ENCODE peak calls at places on chromosomes 11 and 22, in eight cellular contexts. B is fibroblast of the aortic adventitia, E is sigmoid colon, L is hepatocyte, P is mucosa of descending colon, Y is lower lobe of right lung, S is brain microvascular endothelial cell, C is A549. F is an unnamed sample.

GRCh38 chr11:35362571-35362980 is 56.8 kb downstream of the SLC1A2 start:
- DNase-seq in P (no peak), Y (no peak), S (no peak), B (peak), E (no peak), L (no peak), C (no peak), F (no peak)

GRCh38 chr11:19316434-19316833 is 75.7 kb upstream of the E2F8 start:
- DNase-seq in E (peak), Y (no peak), P (no peak), B (peak), S (no peak), L (peak), C (no peak), F (peak)

GRCh38 chr11:68270334-68271022 is 1.3 kb downstream of the C11orf24 start:
- DNase-seq in L (peak), S (no peak), C (no peak), Y (no peak), P (peak), B (no peak), E (no peak), F (no peak)

GRCh38 chr11:62143727-62144126 is 19.9 kb downstream of the INCENP start:
- DNase-seq in E (no peak), L (no peak), S (no peak), B (no peak), C (no peak), P (no peak), Y (peak), F (no peak)

GRCh38 chr22:24379536-24379935 is 47.9 kb upstream of the ADORA2A start:
- DNase-seq in E (no peak), B (no peak), L (no peak), Y (no peak), S (no peak), C (no peak), P (no peak), F (no peak)

GRCh38 chr11:115477410-115477809 is 26.8 kb downstream of the CADM1 start:
- DNase-seq in E (no peak), B (no peak), L (no peak), S (no peak), P (no peak), Y (no peak), C (no peak), F (no peak)

GRCh38 chr11:128086794-128087193 is 500.6 kb downstream of the ETS1 start:
- DNase-seq in P (no peak), E (no peak), Y (no peak), S (no peak), C (no peak), B (no peak), L (no peak), F (no peak)

GRCh38 chr11:116239247-116239646 is 533.5 kb downstream of the BUD13 start:
- DNase-seq in S (no peak), C (no peak), P (no peak), E (no peak), Y (no peak), L (no peak), B (no peak), F (no peak)

GRCh38 chr11:111230122-111230465 is 15.4 kb upstream of the POU2AF2 start:
- DNase-seq in Y (no peak), L (no peak), P (peak), C (no peak), S (no peak), B (no peak), E (no peak), F (no peak)

GRCh38 chr22:23431337-23432072 is 148.6 kb downstream of the IGLL1 start:
- DNase-seq in C (peak), E (no peak), L (peak), B (no peak), Y (no peak), P (no peak), S (peak), F (peak)

GRCh38 chr11:45092901-45093760 is 53.3 kb upstream of the PRDM11 start:
- DNase-seq in S (peak), Y (no peak), B (peak), L (no peak), E (no peak), P (no peak), C (no peak), F (peak)

GRCh38 chr11:2444301-2445106 is at the start of the genes KCNQ1 and TRPM5:
- DNase-seq in S (no peak), E (no peak), Y (peak), C (peak), L (peak), B (no peak), P (peak), F (no peak)

GRCh38 chr22:32518848-32519247 is 44.2 kb downstream of the FBXO7 start:
- DNase-seq in C (peak), L (no peak), S (no peak), B (no peak), P (no peak), E (no peak), Y (no peak), F (no peak)

GRCh38 chr22:29253561-29254282 is 14.1 kb downstream of the RHBDD3 start:
- DNase-seq in B (no peak), C (no peak), S (no peak), E (no peak), P (no peak), Y (no peak), L (no peak), F (no peak)

GRCh38 chr11:33941637-33942160 is 49.8 kb upstream of the LMO2 start:
- DNase-seq in S (peak), L (no peak), E (no peak), C (no peak), Y (no peak), P (no peak), B (peak), F (peak)

GRCh38 chr11:125190549-125190948 is 26.0 kb downstream of the PKNOX2 start:
- DNase-seq in B (no peak), Y (no peak), S (no peak), E (no peak), L (no peak), P (no peak), C (no peak), F (no peak)

GRCh38 chr22:22408731-22409696 is 99.5 kb downstream of the ZNF280B start:
- DNase-seq in P (no peak), E (no peak), L (peak), S (peak), C (peak), B (peak), Y (no peak), F (peak)

GRCh38 chr11:79263001-79263400 is 177.8 kb downstream of the TENM4 start:
- DNase-seq in E (peak), C (no peak), B (no peak), Y (no peak), L (no peak), S (no peak), P (peak), F (peak)

GRCh38 chr22:24059121-24059520 is 48.0 kb downstream of the CABIN1 start:
- DNase-seq in S (peak), P (no peak), L (no peak), C (no peak), E (no peak), B (peak), Y (no peak), F (peak)

GRCh38 chr11:123212406-123212805 is 17.4 kb upstream of the CLMP start:
- DNase-seq in E (no peak), L (no peak), C (no peak), B (peak), Y (no peak), P (no peak), S (no peak), F (no peak)

GRCh38 chr11:75498556-75499255 is 27.0 kb downstream of the GDPD5 start:
- DNase-seq in C (peak), Y (no peak), L (no peak), S (no peak), B (peak), E (no peak), P (no peak), F (no peak)

GRCh38 chr11:75499423-75500305 is 26.1 kb downstream of the GDPD5 start:
- DNase-seq in S (peak), L (no peak), Y (no peak), B (peak), P (peak), C (peak), E (peak), F (peak)

GRCh38 chr11:75492181-75492820 is 33.4 kb downstream of the GDPD5 start:
- DNase-seq in L (no peak), E (no peak), B (no peak), C (no peak), Y (no peak), P (no peak), S (no peak), F (no peak)

GRCh38 chr11:75497788-75498404 is 27.8 kb downstream of the GDPD5 start:
- DNase-seq in E (no peak), C (no peak), L (no peak), S (no peak), B (no peak), P (no peak), Y (no peak), F (no peak)

GRCh38 chr11:75495749-75496641 is 29.7 kb downstream of the GDPD5 start:
- DNase-seq in S (no peak), L (no peak), B (no peak), E (no peak), C (peak), P (no peak), Y (no peak), F (no peak)
- TF ChIP-seq CTCF in S (no peak), L (no peak), B (no peak), E (no peak), C (peak), P (no peak), Y (peak), F (peak)

DNA sequence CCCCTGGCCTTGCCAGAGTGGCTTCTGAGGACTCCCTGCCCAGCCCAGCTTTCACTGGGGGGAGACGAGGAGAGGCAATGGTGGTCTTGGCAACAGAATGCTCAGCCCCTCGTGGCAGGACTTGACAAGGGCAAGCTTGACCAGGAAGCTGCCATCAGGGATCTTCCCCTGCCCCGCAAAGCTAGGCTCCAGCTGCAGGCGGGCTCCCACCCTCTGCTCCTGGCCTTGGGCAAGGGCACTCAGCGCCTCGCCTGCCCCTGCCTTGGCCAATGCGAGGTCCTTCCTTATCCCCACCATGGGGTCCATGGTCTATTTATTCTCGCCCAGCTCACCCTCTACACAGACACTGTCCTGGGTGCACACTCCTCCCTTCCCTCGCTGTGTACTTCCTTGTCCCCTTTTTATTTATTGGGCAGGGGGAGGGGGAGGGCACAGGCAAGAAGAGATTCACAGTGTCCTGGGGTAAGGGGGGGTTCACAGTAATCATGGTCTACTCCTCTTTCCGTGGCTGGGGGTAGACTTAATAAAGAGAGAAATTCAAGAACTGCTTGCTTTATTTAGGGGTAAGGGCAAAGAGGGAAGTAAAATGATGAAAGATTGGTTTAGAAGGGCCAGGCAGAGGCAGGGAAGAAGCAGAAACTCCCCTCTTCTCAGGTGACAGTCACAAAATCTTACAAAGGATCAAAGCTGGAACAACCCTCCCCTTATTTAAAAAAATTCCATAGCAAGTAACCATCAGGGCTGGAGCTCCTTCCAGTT is 1.6 kb downstream of the GPHA2 start:
- DNase-seq in L (no peak), P (no peak), B (no peak), E (no peak), Y (no peak), C (no peak), S (no peak), F (no peak)
- TF ChIP-seq CTCF in L (no peak), P (no peak), B (no peak), E (no peak), Y (no peak), C (no peak), S (no peak), F (no peak)

DNA sequence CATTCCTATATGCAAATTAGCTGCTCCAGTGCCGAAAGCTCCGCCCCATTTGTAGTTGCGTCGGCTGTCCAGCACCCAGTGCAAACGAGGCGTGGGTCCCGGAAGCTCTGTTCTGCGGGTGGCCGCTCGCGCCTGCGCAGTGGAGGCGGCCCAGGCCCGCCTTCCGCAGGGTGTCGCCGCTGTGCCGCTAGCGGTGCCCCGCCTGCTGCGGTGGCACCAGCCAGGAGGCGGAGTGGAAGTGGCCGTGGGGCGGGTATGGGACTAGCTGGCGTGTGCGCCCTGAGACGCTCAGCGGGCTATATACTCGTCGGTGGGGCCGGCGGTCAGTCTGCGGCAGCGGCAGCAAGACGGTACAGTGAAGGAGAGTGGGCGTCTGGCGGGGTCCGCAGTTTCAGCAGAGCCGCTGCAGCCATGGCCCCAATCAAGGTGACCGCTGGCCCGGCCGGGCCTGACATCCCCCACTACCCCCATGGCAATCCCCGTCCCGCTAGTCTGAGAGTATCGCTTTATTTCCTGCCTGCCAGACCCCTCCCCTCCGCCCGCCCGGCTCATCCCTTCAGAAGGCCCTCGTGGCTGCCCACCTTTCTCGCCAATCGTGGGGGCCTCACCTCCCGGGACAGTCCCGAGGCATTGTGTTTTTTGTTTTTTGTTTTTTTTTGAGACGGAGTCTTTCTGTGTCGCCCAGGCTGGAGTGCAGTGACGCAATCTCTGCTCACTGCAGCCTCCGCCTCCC is at the start of gene PRDX5:
- DNase-seq in P (peak), Y (peak), B (peak), C (peak), L (peak), E (peak), S (peak), F (peak)
- TF ChIP-seq CTCF in P (peak), Y (peak), B (peak), C (peak), L (peak), E (no peak), S (peak), F (peak)

GRCh38 chr11:17188675-17189074 is 19.1 kb downstream of the PIK3C2A start:
- DNase-seq in S (no peak), L (no peak), E (no peak), B (no peak), Y (no peak), P (no peak), C (no peak), F (peak)
- TF ChIP-seq CTCF in S (no peak), L (no peak), E (no peak), B (no peak), Y (no peak), P (no peak), C (no peak), F (no peak)